ENCODE peak calls at places on chromosomes 3 and 15, in four cellular contexts. P, K, V and Y are unnamed samples.

GRCh38 chr15:58190419-58190818 is 52.2 kb downstream of the AQP9 start:
- DNase-seq in P (no peak), K (peak; percentile 6), V (no peak), Y (no peak)

GRCh38 chr3:94115482-94115881 is 52.6 kb downstream of the NSUN3 start:
- DNase-seq in P (no peak), K (peak; percentile 27), V (peak; percentile 8), Y (no peak)

GRCh38 chr3:148881286-148881685 is 16.2 kb downstream of the CPA3 start:
- DNase-seq in P (no peak), K (peak; percentile 37), V (peak; percentile 58), Y (no peak)

GRCh38 chr3:46660543-46661523 is 32.6 kb downstream of the ALS2CL start:
- DNase-seq in P (peak; percentile 6), K (no peak), V (no peak), Y (no peak)

GRCh38 chr15:71124937-71125755 is 9.9 kb downstream of the THSD4 start:
- DNase-seq in P (no peak), K (no peak), V (peak; percentile 31), Y (no peak)

GRCh38 chr3:81985996-81986723 is 224.7 kb upstream of the GBE1 start:
- DNase-seq in P (peak; percentile 8), K (no peak), V (no peak), Y (no peak)

GRCh38 chr3:70053293-70053692 is 53.8 kb downstream of the SAMMSON start:
- DNase-seq in P (no peak), K (no peak), V (no peak), Y (no peak)

GRCh38 chr3:49358217-49358883 is at the start of gene GPX1:
- DNase-seq in P (no peak), K (peak; percentile 94), V (peak; percentile 94), Y (peak; percentile 70)

GRCh38 chr15:74768771-74769342 is 13.0 kb upstream of the CSK start:
- DNase-seq in P (peak; percentile 75), K (peak; percentile 41), V (peak; percentile 58), Y (no peak)

GRCh38 chr15:24269166-24269571 is 406.4 kb upstream of the NPAP1 start:
- DNase-seq in P (no peak), K (no peak), V (no peak), Y (no peak)

GRCh38 chr3:12990781-12991480 is 82.3 kb downstream of the IQSEC1 start:
- DNase-seq in P (no peak), K (peak; percentile 94), V (no peak), Y (no peak)

GRCh38 chr3:120554727-120555660 is 41.1 kb upstream of the NDUFB4 start:
- DNase-seq in P (no peak), K (no peak), V (no peak), Y (no peak)

GRCh38 chr15:68186671-68187397 is 18.3 kb downstream of the CALML4 start:
- DNase-seq in P (no peak), K (peak; percentile 87), V (no peak), Y (no peak)

GRCh38 chr15:67097424-67097823 is 32.0 kb downstream of the SMAD3 start:
- DNase-seq in P (no peak), K (no peak), V (no peak), Y (no peak)

GRCh38 chr15:53979051-53979788 is 979 bp downstream of the UNC13C start:
- DNase-seq in P (no peak), K (no peak), V (no peak), Y (no peak)
- H3K9me1 ChIP-seq in P (no peaks in the 10 kb centered on the region), K (no peaks in the 10 kb centered on the region), V (no peaks in the 10 kb centered on the region), Y (no peaks in the 10 kb centered on the region)

GRCh38 chr3:80668100-80668499 is 900.3 kb upstream of the ROBO1 start:
- DNase-seq in P (no peak), K (no peak), V (no peak), Y (no peak)
- H3K9me1 ChIP-seq in P (no peaks in the 10 kb centered on the region), K (no peaks in the 10 kb centered on the region), V (no peaks in the 10 kb centered on the region), Y (no peaks in the 10 kb centered on the region)

GRCh38 chr3:17986393-17986816 is 244.0 kb upstream of the TBC1D5 start:
- DNase-seq in P (no peak), K (no peak), V (no peak), Y (no peak)
- H3K9me1 ChIP-seq in P (no peaks in the 10 kb centered on the region), K (no peaks in the 10 kb centered on the region), V (no peaks in the 10 kb centered on the region), Y (no peaks in the 10 kb centered on the region)

DNA sequence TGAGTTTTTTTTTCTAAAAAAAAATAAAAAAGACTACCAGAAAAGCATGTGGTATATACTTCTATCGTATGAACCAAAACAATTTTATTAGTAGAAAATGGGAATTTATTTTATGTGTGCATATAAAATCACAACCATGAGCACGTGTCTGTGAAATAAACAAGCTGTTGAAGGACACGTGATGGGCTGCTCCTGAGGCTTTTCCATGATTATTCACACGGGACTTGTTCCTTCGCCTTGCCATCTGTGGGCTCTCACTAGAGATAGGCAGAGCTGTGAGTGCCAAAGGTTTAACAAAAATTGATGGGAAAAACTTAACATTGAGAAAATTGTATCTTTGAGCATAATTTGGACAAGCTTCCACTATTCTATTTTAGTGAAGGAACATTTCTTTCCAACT is 12.4 kb upstream of the ETV5 start:
- DNase-seq in P (no peak), K (no peak), V (no peak), Y (no peak)
- H3K9me1 ChIP-seq in P (no peaks in the 10 kb centered on the region), K (no peaks in the 10 kb centered on the region), V (no peaks in the 10 kb centered on the region), Y (no peaks in the 10 kb centered on the region)

GRCh38 chr3:50612234-50612972 is 829 bp upstream of the CISH start:
- DNase-seq in P (peak; percentile 43), K (no peak), V (no peak), Y (no peak)
- H3K9me1 ChIP-seq in P (no peaks in the 10 kb centered on the region), K (peaks cover 11% of the 10 kb centered on the region), V (no peaks in the 10 kb centered on the region), Y (peaks cover 4% of the 10 kb centered on the region)

GRCh38 chr3:142601713-142602112 is 5.5 kb downstream of the PLS1 start:
- DNase-seq in P (no peak), K (no peak), V (no peak), Y (no peak)

GRCh38 chr3:142602630-142603339 is 6.6 kb downstream of the PLS1 start:
- DNase-seq in P (no peak), K (no peak), V (no peak), Y (no peak)

GRCh38 chr3:142608615-142609014 is 12.4 kb downstream of the PLS1 start:
- DNase-seq in P (no peak), K (no peak), V (no peak), Y (no peak)

GRCh38 chr3:142603340-142603730 is 7.1 kb downstream of the PLS1 start:
- DNase-seq in P (no peak), K (no peak), V (no peak), Y (no peak)

GRCh38 chr3:142604940-142605339 is 8.7 kb downstream of the PLS1 start:
- DNase-seq in P (no peak), K (no peak), V (no peak), Y (no peak)
- H3K9me1 ChIP-seq in P (no peaks in the 10 kb centered on the region), K (no peaks in the 10 kb centered on the region), V (no peaks in the 10 kb centered on the region), Y (no peaks in the 10 kb centered on the region)

GRCh38 chr3:37475435-37475834 is 301.1 kb upstream of the LRRFIP2 start:
- DNase-seq in P (no peak), K (no peak), V (no peak), Y (no peak)

GRCh38 chr3:37477275-37477674 is 302.9 kb upstream of the LRRFIP2 start:
- DNase-seq in P (no peak), K (no peak), V (no peak), Y (no peak)

GRCh38 chr3:37480003-37480402 is 305.6 kb upstream of the LRRFIP2 start:
- DNase-seq in P (no peak), K (no peak), V (no peak), Y (no peak)

GRCh38 chr3:37474936-37475335 is 300.6 kb upstream of the LRRFIP2 start:
- DNase-seq in P (no peak), K (no peak), V (no peak), Y (no peak)

GRCh38 chr3:37477713-37478487 is 303.5 kb upstream of the LRRFIP2 start:
- DNase-seq in P (no peak), K (no peak), V (no peak), Y (no peak)
- H3K9me1 ChIP-seq in P (no peaks in the 10 kb centered on the region), K (no peaks in the 10 kb centered on the region), V (no peaks in the 10 kb centered on the region), Y (no peaks in the 10 kb centered on the region)

GRCh38 chr3:130686833-130687232 is 59.8 kb downstream of the PIK3R4 start:
- DNase-seq in P (no peak), K (no peak), V (no peak), Y (no peak)
- H3K9me1 ChIP-seq in P (no peaks in the 10 kb centered on the region), K (peaks cover 3% of the 10 kb centered on the region), V (no peaks in the 10 kb centered on the region), Y (no peaks in the 10 kb centered on the region)